ENCODE peak calls at places on chromosome 18, in four cellular contexts. G is hepatocyte, E is Karpas-422, M is fibroblast of lung. L is an unnamed sample.
A peak's percentile ranks its signal among the peaks of the same experiment; 100 is the strongest.

GRCh38 chr18:35045121-35045520 is 3.9 kb downstream of the MAPRE2 start:
- DNase-seq in M (peak; percentile 81), E (no peak), G (peak; percentile 30), L (peak; percentile 63)

GRCh38 chr18:59605633-59606192 is 91.5 kb downstream of the CCBE1 start:
- DNase-seq in G (no peak), E (peak; percentile 21), M (peak; percentile 82), L (peak; percentile 78)

GRCh38 chr18:70907673-70908072 is 618.8 kb downstream of the SOCS6 start:
- DNase-seq in G (no peak), M (peak; percentile 37), E (no peak), L (no peak)

GRCh38 chr18:45951021-45951714 is 16.0 kb downstream of the EPG5 start:
- DNase-seq in M (peak; percentile 84), E (no peak), G (peak; percentile 22), L (peak; percentile 90)

GRCh38 chr18:35581555-35582309 is at the start of gene GALNT1:
- DNase-seq in M (peak; percentile 17), E (peak; percentile 75), G (peak; percentile 49), L (peak; percentile 4)

GRCh38 chr18:14978962-14979535 is 231.1 kb downstream of the ANKRD30B start:
- DNase-seq in M (peak; percentile 58), E (peak; percentile 76), G (no peak), L (no peak)

GRCh38 chr18:8478166-8478967 is 130.9 kb upstream of the RAB12 start:
- DNase-seq in M (peak; percentile 42), E (peak; percentile 90), G (peak; percentile 79), L (peak; percentile 34)

GRCh38 chr18:11259421-11259820 is 110.1 kb upstream of the PIEZO2 start:
- DNase-seq in E (no peak), M (no peak), G (no peak), L (no peak)

GRCh38 chr18:40877096-40877495 is 1077.9 kb upstream of the PIK3C3 start:
- DNase-seq in E (no peak), G (no peak), M (peak; percentile 93), L (peak; percentile 97)

GRCh38 chr18:55988537-55988936 is 400.5 kb upstream of the TCF4 start:
- DNase-seq in E (no peak), G (peak; percentile 57), M (peak; percentile 33), L (peak; percentile 71)

GRCh38 chr18:2805970-2806943 is 40.5 kb upstream of the EMILIN2 start:
- DNase-seq in G (no peak), E (no peak), M (peak; percentile 66), L (peak; percentile 73)

GRCh38 chr18:79975985-79976680 is 11.7 kb downstream of the HSBP1L1 start:
- DNase-seq in G (no peak), E (no peak), M (no peak), L (no peak)

GRCh38 chr18:23953984-23954383 is 60.6 kb upstream of the TTC39C start:
- DNase-seq in E (no peak), G (no peak), M (no peak), L (no peak)

GRCh38 chr18:23956483-23956882 is 58.1 kb upstream of the TTC39C start:
- DNase-seq in E (no peak), G (no peak), M (no peak), L (no peak)

GRCh38 chr18:23963443-23964185 is 50.9 kb upstream of the TTC39C start:
- DNase-seq in M (peak; percentile 24), G (no peak), E (no peak), L (no peak)

DNA sequence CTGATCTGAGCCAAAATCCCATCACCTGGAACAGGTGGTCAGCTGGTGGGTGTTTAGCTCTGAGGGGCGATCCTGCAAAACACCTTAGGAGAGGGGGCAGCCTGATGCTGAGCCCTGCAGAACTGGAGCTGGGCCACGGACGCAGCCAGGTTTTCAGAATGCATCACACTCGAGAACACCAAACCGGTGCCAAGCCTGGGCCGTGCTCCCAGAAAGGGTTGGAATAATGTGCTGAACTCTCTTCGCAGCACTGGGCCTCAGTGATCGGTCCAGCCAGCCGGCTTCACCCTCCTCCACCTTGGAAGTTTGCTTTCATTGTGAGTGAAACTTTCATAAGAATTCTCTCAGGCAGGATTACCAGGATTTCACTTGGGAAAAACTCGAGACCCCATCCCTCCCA is 56.5 kb upstream of the TTC39C start:
- DNase-seq in G (no peak), E (no peak), M (peak; percentile 37), L (no peak)
- H2AFZ ChIP-seq in G (no peak overlapping the region), E (no peak overlapping the region), M (no peak overlapping the region), L (peak overlapping the region; percentile 23)

DNA sequence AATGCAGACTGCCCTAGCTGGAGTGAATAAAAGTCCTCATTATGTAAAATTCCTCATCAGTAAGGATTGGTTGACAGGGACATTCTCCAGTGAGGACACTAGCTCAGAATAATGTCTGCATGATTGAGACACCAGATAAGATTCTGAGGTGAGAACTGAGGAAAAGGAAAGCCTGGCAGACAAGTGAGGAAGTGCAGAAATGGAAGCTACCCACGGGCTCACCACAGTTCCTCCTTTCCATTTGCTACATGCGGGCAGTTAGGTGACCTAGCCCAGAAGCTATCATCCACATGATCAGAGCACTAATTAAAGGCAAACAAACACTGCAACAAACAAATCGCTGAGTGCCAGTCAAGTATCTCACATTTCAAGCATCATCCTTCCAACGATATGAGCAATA is 27.7 kb downstream of the NETO1 start:
- DNase-seq in G (no peak), E (no peak), M (no peak), L (no peak)
- H3K4me1 ChIP-seq in G (no peaks in the 10 kb centered on the region), E (no peaks in the 10 kb centered on the region), M (no peaks in the 10 kb centered on the region), L (no peaks in the 10 kb centered on the region)

GRCh38 chr18:62493033-62493862 is 29.6 kb upstream of the ZCCHC2 start:
- DNase-seq in M (no peak), G (no peak), E (no peak), L (no peak)
- H2AFZ ChIP-seq in M (no peak overlapping the region), G (no peak overlapping the region), E (no peak overlapping the region), L (no peak overlapping the region)

DNA sequence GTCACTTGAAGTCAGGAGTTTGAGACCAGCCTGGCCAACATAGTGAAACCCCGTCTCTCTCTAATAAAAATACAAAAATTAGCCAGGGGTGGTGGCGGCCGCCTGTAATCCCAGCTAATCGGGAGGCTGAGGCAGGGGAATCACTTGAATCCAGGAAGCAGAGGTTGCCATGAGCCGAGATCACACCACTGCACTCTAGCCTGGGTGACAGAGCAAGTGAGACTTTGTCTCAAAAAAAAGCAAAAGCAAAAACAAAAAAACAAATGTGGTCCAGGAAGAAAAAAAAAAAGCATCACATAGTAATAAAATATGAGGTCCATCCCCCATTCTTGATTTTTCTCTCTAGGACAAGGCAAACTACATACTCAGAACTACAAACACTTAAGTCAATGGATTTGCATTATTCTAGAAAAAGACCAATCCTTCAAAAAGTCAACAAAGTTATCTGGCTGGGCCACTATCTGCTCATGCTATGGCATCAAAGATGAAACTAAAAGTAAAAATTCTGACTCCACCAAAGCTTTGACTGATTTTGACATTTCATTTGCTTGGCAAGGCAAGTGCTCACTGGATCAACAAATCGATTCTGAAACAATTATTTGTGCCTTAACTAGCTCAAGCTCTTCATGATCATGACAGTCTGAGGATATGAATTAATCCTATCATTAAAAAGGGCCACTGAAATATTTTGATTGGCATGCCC is 28.4 kb downstream of the MEX3C start:
- DNase-seq in E (no peak), G (no peak), M (no peak), L (no peak)
- H3K4me1 ChIP-seq in E (peaks cover 3% of the 10 kb centered on the region), G (no peaks in the 10 kb centered on the region), M (no peaks in the 10 kb centered on the region), L (no peaks in the 10 kb centered on the region)

GRCh38 chr18:41939326-41939725 is 15.7 kb upstream of the PIK3C3 start:
- DNase-seq in E (no peak), G (no peak), M (no peak), L (peak; percentile 35)
- H2AFZ ChIP-seq in E (no peak overlapping the region), G (no peak overlapping the region), M (no peak overlapping the region), L (peak overlapping the region; percentile 68)

GRCh38 chr18:13579874-13580273 is 146.5 kb downstream of the FAM210A start:
- DNase-seq in E (peak; percentile 69), M (no peak), G (no peak), L (no peak)

GRCh38 chr18:13576598-13576997 is 149.8 kb downstream of the FAM210A start:
- DNase-seq in G (no peak), E (no peak), M (no peak), L (no peak)

GRCh38 chr18:13580351-13580750 is 146.0 kb downstream of the FAM210A start:
- DNase-seq in G (no peak), E (no peak), M (no peak), L (no peak)

GRCh38 chr18:13577091-13577697 is 149.2 kb downstream of the FAM210A start:
- DNase-seq in G (no peak), E (peak; percentile 80), M (no peak), L (peak; percentile 7)

DNA sequence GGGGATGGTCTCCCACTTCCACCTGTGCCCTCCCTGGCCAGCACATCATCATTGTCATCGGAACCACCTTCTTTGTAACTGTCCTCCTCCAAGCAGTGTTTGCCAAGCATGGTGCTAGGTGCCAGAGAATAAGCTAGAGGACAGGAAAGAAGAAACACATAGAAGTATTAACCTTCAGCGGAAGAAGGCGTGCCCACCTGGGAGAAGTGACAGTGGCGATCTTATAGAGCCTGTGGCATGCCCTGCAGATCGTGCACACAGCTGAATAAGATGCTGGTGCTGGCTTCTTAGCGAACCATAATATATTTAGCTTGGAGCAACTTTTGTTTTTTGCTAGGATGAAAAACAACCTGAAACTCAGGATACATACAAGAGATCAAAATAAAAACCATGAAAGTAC is 148.0 kb downstream of the FAM210A start:
- DNase-seq in M (no peak), E (peak; percentile 84), G (no peak), L (no peak)
- H3K4me1 ChIP-seq in M (no peaks in the 10 kb centered on the region), E (peaks cover 70% of the 10 kb centered on the region), G (no peaks in the 10 kb centered on the region), L (no peaks in the 10 kb centered on the region)

GRCh38 chr18:24937624-24938285 is 414.2 kb downstream of the ZNF521 start:
- DNase-seq in G (no peak), E (no peak), M (no peak), L (no peak)
- H2AFZ ChIP-seq in G (no peak overlapping the region), E (no peak overlapping the region), M (no peak overlapping the region), L (peak overlapping the region; percentile 44)

L was measured in IMR-90.